ENCODE peak calls at places on chromosome X, in four cellular contexts. One of them, this sample, is unnamed. For H3K4me1, the result is how much of the 10 kb centered on the place peaks cover.

GRCh38 chrX:123476636-123477219 is 256.1 kb downstream of the THOC2 start:
- DNase-seq in CD8-positive, alpha-beta memory T cell: no peak
- DNase-seq in psoas muscle: no peak
- DNase-seq in heart right ventricle: no peak
- DNase-seq in this sample: no peak

GRCh38 chrX:68833855-68834331 is 5.1 kb downstream of the EFNB1 start:
- DNase-seq in psoas muscle: no peak
- DNase-seq in CD8-positive, alpha-beta memory T cell: no peak
- DNase-seq in heart right ventricle: no peak
- DNase-seq in this sample: peak

GRCh38 chrX:41526268-41526667 is 79.1 kb downstream of the NYX start:
- DNase-seq in heart right ventricle: no peak
- DNase-seq in CD8-positive, alpha-beta memory T cell: no peak
- DNase-seq in psoas muscle: no peak
- DNase-seq in this sample: no peak

GRCh38 chrX:11100281-11101035 is 10.7 kb upstream of the HCCS start:
- DNase-seq in heart right ventricle: no peak
- DNase-seq in psoas muscle: no peak
- DNase-seq in CD8-positive, alpha-beta memory T cell: no peak
- DNase-seq in this sample: no peak

GRCh38 chrX:28847423-28847822 is 260.2 kb downstream of the IL1RAPL1 start:
- DNase-seq in CD8-positive, alpha-beta memory T cell: no peak
- DNase-seq in heart right ventricle: peak
- DNase-seq in psoas muscle: no peak
- DNase-seq in this sample: no peak

GRCh38 chrX:15512401-15512965 is 11.9 kb downstream of the BMX start:
- DNase-seq in CD8-positive, alpha-beta memory T cell: no peak
- DNase-seq in psoas muscle: no peak
- DNase-seq in heart right ventricle: no peak
- DNase-seq in this sample: no peak

GRCh38 chrX:41304178-41304577 is 29.8 kb upstream of the DDX3X start:
- DNase-seq in CD8-positive, alpha-beta memory T cell: no peak
- DNase-seq in psoas muscle: no peak
- DNase-seq in heart right ventricle: no peak
- DNase-seq in this sample: no peak

GRCh38 chrX:42241421-42241820 is 318.1 kb upstream of the CASK start:
- DNase-seq in heart right ventricle: no peak
- DNase-seq in CD8-positive, alpha-beta memory T cell: no peak
- DNase-seq in psoas muscle: no peak
- DNase-seq in this sample: no peak

GRCh38 chrX:17919896-17920446 is 58.9 kb upstream of the RAI2 start:
- DNase-seq in heart right ventricle: no peak
- DNase-seq in CD8-positive, alpha-beta memory T cell: no peak
- DNase-seq in psoas muscle: no peak
- DNase-seq in this sample: no peak
- H3K27ac ChIP-seq in heart right ventricle: no peak
- H3K27ac ChIP-seq in CD8-positive, alpha-beta memory T cell: no peak
- H3K27ac ChIP-seq in psoas muscle: no peak
- H3K27ac ChIP-seq in this sample: no peak

GRCh38 chrX:71107762-71108360 is 1.3 kb upstream of the CXorf65 start:
- DNase-seq in heart right ventricle: no peak
- DNase-seq in psoas muscle: no peak
- DNase-seq in CD8-positive, alpha-beta memory T cell: no peak
- DNase-seq in this sample: no peak

GRCh38 chrX:71117358-71117757 is 1.0 kb upstream of the MED12 start:
- DNase-seq in psoas muscle: no peak
- DNase-seq in heart right ventricle: no peak
- DNase-seq in CD8-positive, alpha-beta memory T cell: no peak
- DNase-seq in this sample: no peak

GRCh38 chrX:71111141-71111843 is at the start of gene IL2RG:
- DNase-seq in psoas muscle: no peak
- DNase-seq in CD8-positive, alpha-beta memory T cell: peak
- DNase-seq in heart right ventricle: no peak
- DNase-seq in this sample: no peak

GRCh38 chrX:71107245-71107644 is 705 bp upstream of the CXorf65 start:
- DNase-seq in heart right ventricle: no peak
- DNase-seq in CD8-positive, alpha-beta memory T cell: no peak
- DNase-seq in psoas muscle: no peak
- DNase-seq in this sample: no peak

GRCh38 chrX:71111851-71112468 is 583 bp upstream of the IL2RG start:
- DNase-seq in psoas muscle: no peak
- DNase-seq in heart right ventricle: no peak
- DNase-seq in CD8-positive, alpha-beta memory T cell: no peak
- DNase-seq in this sample: no peak
- H3K4me1 ChIP-seq in psoas muscle: under half
- H3K4me1 ChIP-seq in heart right ventricle: under half
- H3K4me1 ChIP-seq in CD8-positive, alpha-beta memory T cell: under half
- H3K4me1 ChIP-seq in this sample: under half

GRCh38 chrX:131827935-131828334 is 195.2 kb upstream of the STK26 start:
- DNase-seq in CD8-positive, alpha-beta memory T cell: no peak
- DNase-seq in psoas muscle: no peak
- DNase-seq in heart right ventricle: no peak
- DNase-seq in this sample: no peak
- H3K27ac ChIP-seq in CD8-positive, alpha-beta memory T cell: no peak
- H3K27ac ChIP-seq in psoas muscle: no peak
- H3K27ac ChIP-seq in heart right ventricle: no peak
- H3K27ac ChIP-seq in this sample: no peak

DNA sequence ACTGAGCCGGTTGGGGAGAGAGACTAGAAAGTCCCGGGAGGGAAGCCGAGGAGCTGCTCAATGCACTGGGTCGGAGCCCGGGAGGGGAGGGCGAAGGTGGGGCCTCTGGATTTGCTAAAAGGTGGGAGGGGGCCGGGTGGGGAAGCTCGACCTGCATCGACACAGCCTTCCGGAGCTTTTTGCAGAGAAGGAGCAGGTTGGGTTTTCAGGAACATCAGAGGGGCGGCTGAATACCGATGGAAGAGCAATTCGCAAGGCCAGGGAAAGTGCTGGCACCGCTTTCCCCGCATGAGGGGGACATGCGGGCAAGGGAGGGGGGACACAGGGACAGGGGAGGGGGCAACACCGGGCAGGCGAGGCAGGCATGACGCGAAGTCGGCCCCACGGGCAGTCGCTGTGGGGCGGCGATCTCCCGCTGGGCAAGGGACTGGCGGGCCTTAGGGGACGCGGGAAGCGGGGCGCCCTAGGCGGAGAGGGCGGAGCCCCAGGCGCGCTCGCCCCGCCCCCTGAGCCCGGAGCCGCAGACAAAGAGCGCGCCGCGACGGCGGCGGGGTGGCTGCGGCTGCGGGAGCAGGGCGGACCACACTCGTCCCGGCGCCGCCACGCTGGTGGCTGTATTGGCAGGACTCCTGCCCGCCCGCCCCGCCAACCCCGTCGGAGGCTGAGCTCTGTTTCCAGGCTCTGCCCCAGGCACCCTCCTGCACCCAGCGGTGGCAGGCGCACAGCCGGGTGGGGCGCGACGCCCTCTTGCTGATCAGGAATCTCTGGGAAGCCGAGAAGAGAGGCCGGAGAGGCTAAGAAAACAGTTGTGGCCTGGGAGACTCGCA is 11.6 kb downstream of the PDZD4 start:
- DNase-seq in heart right ventricle: peak
- DNase-seq in CD8-positive, alpha-beta memory T cell: peak
- DNase-seq in psoas muscle: peak
- DNase-seq in this sample: no peak
- H3K4me1 ChIP-seq in heart right ventricle: under half
- H3K4me1 ChIP-seq in CD8-positive, alpha-beta memory T cell: half or more
- H3K4me1 ChIP-seq in psoas muscle: under half
- H3K4me1 ChIP-seq in this sample: under half

GRCh38 chrX:37722595-37722994 is 37.0 kb downstream of the XK start:
- DNase-seq in CD8-positive, alpha-beta memory T cell: no peak
- DNase-seq in psoas muscle: no peak
- DNase-seq in heart right ventricle: no peak
- DNase-seq in this sample: no peak
- H3K27ac ChIP-seq in CD8-positive, alpha-beta memory T cell: no peak
- H3K27ac ChIP-seq in psoas muscle: no peak
- H3K27ac ChIP-seq in heart right ventricle: peak
- H3K27ac ChIP-seq in this sample: peak

This sample was measured in right atrium auricular region.